ENCODE peak calls at places on chromosomes 5 and 9, in seven cellular contexts. K is hypothalamus, R is GM10248, A is iris pigment epithelial cell, G is NCI-H1694 treated with DMSO at 0.1 percent for 48 hours, B is memory B cell, U is cardiac fibroblast. D is an unnamed sample.

GRCh38 chr5:115126303-115126702 is 43.4 kb downstream of the TRIM36 start:
- DNase-seq in G (no peak), R (no peak), U (no peak), B (no peak), A (no peak), K (no peak), D (no peak)

GRCh38 chr9:31700252-31701045 is 684.0 kb upstream of the ACO1 start:
- DNase-seq in K (no peak), B (no peak), A (no peak), G (no peak), U (no peak), R (no peak), D (no peak)

GRCh38 chr5:38462972-38463633 is 93.3 kb downstream of the LIFR start:
- DNase-seq in A (no peak), B (no peak), K (no peak), U (no peak), G (no peak), R (no peak), D (no peak)

GRCh38 chr9:97501972-97502221 is 431 bp downstream of the TMOD1 start:
- DNase-seq in U (no peak), K (no peak), G (no peak), B (peak; percentile 5), A (no peak), R (no peak), D (no peak)

GRCh38 chr5:9536717-9537116 is 9.2 kb downstream of the SEMA5A start:
- DNase-seq in U (no peak), R (no peak), A (no peak), B (no peak), K (no peak), G (no peak), D (no peak)

GRCh38 chr9:14272924-14273528 is 40.9 kb downstream of the NFIB start:
- DNase-seq in R (no peak), K (no peak), B (no peak), U (peak; percentile 19), G (no peak), A (no peak), D (no peak)

GRCh38 chr9:18394847-18395355 is 79.1 kb upstream of the ADAMTSL1 start:
- DNase-seq in R (no peak), B (no peak), U (no peak), A (no peak), K (no peak), G (no peak), D (no peak)

GRCh38 chr5:32156635-32157034 is 17.5 kb downstream of the GOLPH3 start:
- DNase-seq in A (no peak), R (no peak), B (no peak), K (no peak), G (no peak), U (no peak), D (no peak)

GRCh38 chr5:1525624-1525985 is 1.8 kb upstream of the LPCAT1 start:
- DNase-seq in A (no peak), G (no peak), U (no peak), K (no peak), R (no peak), B (no peak), D (no peak)

GRCh38 chr5:137263319-137263718 is 235.8 kb downstream of the SPOCK1 start:
- DNase-seq in A (no peak), U (no peak), R (no peak), B (no peak), K (no peak), G (no peak), D (no peak)

GRCh38 chr9:136201609-136202448 is 3.1 kb downstream of the LHX3 start:
- DNase-seq in A (peak; percentile 21), K (no peak), G (no peak), U (no peak), B (no peak), R (peak; percentile 59), D (no peak)

GRCh38 chr9:99296375-99296951 is 74.4 kb downstream of the SEC61B start:
- DNase-seq in G (peak; percentile 76), A (peak; percentile 8), K (peak; percentile 17), B (peak; percentile 43), U (no peak), R (peak; percentile 74), D (peak; percentile 49)

GRCh38 chr5:179553875-179554274 is 3.5 kb downstream of the RUFY1 start:
- DNase-seq in A (peak; percentile 84), G (no peak), B (no peak), K (no peak), R (no peak), U (peak; percentile 77), D (no peak)

GRCh38 chr5:141825836-141826560 is 52.2 kb downstream of the PCDH1 start:
- DNase-seq in U (peak; percentile 34), G (peak; percentile 13), K (no peak), R (peak; percentile 60), A (no peak), B (no peak), D (no peak)

GRCh38 chr9:85940832-85941616 is at the start of gene NAA35:
- DNase-seq in A (peak; percentile 97), B (peak; percentile 100), R (peak; percentile 99), G (peak; percentile 89), U (peak; percentile 99), K (peak; percentile 93), D (peak; percentile 98)

GRCh38 chr9:88534456-88535225 is at the start of gene NXNL2:
- DNase-seq in A (peak; percentile 91), U (peak; percentile 84), R (no peak), G (no peak), K (no peak), B (no peak), D (no peak)

GRCh38 chr5:158770506-158770905 is 329.2 kb downstream of the EBF1 start:
- DNase-seq in B (no peak), G (no peak), A (no peak), K (no peak), R (peak; percentile 8), U (peak; percentile 38), D (no peak)

GRCh38 chr5:127046343-127047072 is 16.1 kb upstream of the MARCHF3 start:
- DNase-seq in R (no peak), A (no peak), U (no peak), B (no peak), K (no peak), G (no peak), D (no peak)

GRCh38 chr5:109868737-109869136 is 179.0 kb downstream of the MAN2A1 start:
- DNase-seq in R (no peak), G (no peak), U (peak; percentile 58), K (no peak), B (no peak), A (peak; percentile 73), D (no peak)

GRCh38 chr9:91948423-91949292 is 1.4 kb downstream of the ROR2 start:
- DNase-seq in U (no peak), B (no peak), A (peak; percentile 68), R (peak; percentile 37), K (no peak), G (no peak), D (no peak)

GRCh38 chr5:139666551-139666950 is 18.4 kb downstream of the CXXC5 start:
- DNase-seq in B (no peak), U (no peak), G (no peak), R (no peak), K (no peak), A (no peak), D (no peak)

GRCh38 chr5:10825897-10826644 is 65.0 kb upstream of the DAP start:
- DNase-seq in U (no peak), B (no peak), R (peak; percentile 21), A (no peak), K (no peak), G (no peak), D (no peak)

GRCh38 chr9:104864675-104865104 is 63.3 kb downstream of the ABCA1 start:
- DNase-seq in G (no peak), K (no peak), R (no peak), A (peak; percentile 90), U (peak; percentile 76), B (no peak), D (no peak)

GRCh38 chr5:134503088-134503936 is 22.2 kb upstream of the JADE2 start:
- DNase-seq in G (no peak), U (peak; percentile 99), A (peak; percentile 99), B (no peak), R (peak; percentile 70), K (no peak), D (peak; percentile 21)

GRCh38 chr9:91151014-91151740 is 210.5 kb downstream of the AUH start:
- DNase-seq in G (no peak), U (peak; percentile 74), K (no peak), R (peak; percentile 82), A (peak; percentile 95), B (peak; percentile 42), D (no peak)

GRCh38 chr5:130571076-130571475 is 594.0 kb downstream of the HINT1 start:
- DNase-seq in K (no peak), U (peak; percentile 81), B (no peak), A (peak; percentile 15), R (no peak), G (no peak), D (no peak)

GRCh38 chr5:149387081-149387611 is 8.1 kb upstream of the IL17B start:
- DNase-seq in A (peak; percentile 38), U (peak; percentile 62), B (no peak), R (no peak), G (no peak), K (no peak), D (no peak)

GRCh38 chr9:137642118-137642601 is 23.4 kb downstream of the EHMT1 start:
- DNase-seq in B (no peak), U (no peak), A (no peak), R (no peak), G (no peak), K (no peak), D (no peak)

GRCh38 chr5:44536650-44537260 is 147.5 kb upstream of the FGF10 start:
- DNase-seq in R (peak; percentile 22), K (no peak), B (no peak), U (peak; percentile 43), A (peak; percentile 43), G (no peak), D (no peak)

GRCh38 chr9:27394154-27394825 is 97.3 kb upstream of the EQTN start:
- DNase-seq in G (no peak), U (no peak), R (no peak), B (no peak), K (no peak), A (no peak), D (no peak)

GRCh38 chr5:157253547-157253946 is 12.4 kb upstream of the CYFIP2 start:
- DNase-seq in G (peak; percentile 22), U (peak; percentile 61), K (no peak), A (peak; percentile 49), R (peak; percentile 59), B (peak; percentile 66), D (no peak)

GRCh38 chr5:124927735-124928134 is 181.3 kb upstream of the ZNF608 start:
- DNase-seq in R (no peak), G (no peak), U (peak; percentile 95), K (no peak), B (no peak), A (peak; percentile 76), D (no peak)